ENCODE peak calls at places on chromosomes 12 and 14, in five cellular contexts. X is astrocyte of the cerebellum, U is fibroblast of the aortic adventitia, C is cardiac fibroblast, T is neural crest cell. A is an unnamed sample.

GRCh38 chr14:54440454-54440853 is 720 bp downstream of the CNIH1 start:
- DNase-seq in X (no peak), U (no peak), C (no peak), T (no peak), A (no peak)

GRCh38 chr12:90036641-90037040 is 328.0 kb upstream of the ATP2B1 start:
- DNase-seq in X (no peak), U (peak), C (peak), T (no peak), A (peak)

GRCh38 chr14:100221419-100222218 is 17.3 kb upstream of the YY1 start:
- DNase-seq in X (peak), U (peak), C (peak), T (peak), A (peak)

GRCh38 chr12:5872745-5873144 is 72.3 kb downstream of the ANO2 start:
- DNase-seq in X (no peak), U (no peak), C (no peak), T (no peak), A (no peak)

GRCh38 chr12:123267991-123268843 is 3.4 kb downstream of the CDK2AP1 start:
- DNase-seq in X (no peak), U (no peak), C (no peak), T (no peak), A (no peak)

GRCh38 chr12:66620703-66621102 is 58.2 kb downstream of the GRIP1 start:
- DNase-seq in X (no peak), U (no peak), C (no peak), T (no peak), A (no peak)

GRCh38 chr12:125882141-125882540 is 816.9 kb downstream of the AACS start:
- DNase-seq in X (no peak), U (no peak), C (no peak), T (no peak), A (no peak)

GRCh38 chr12:91400249-91400648 is 217.6 kb upstream of the DCN start:
- DNase-seq in X (no peak), U (no peak), C (peak), T (no peak), A (no peak)

GRCh38 chr14:53035336-53035735 is 84.5 kb upstream of the FERMT2 start:
- DNase-seq in X (no peak), U (no peak), C (no peak), T (no peak), A (no peak)

GRCh38 chr12:6367065-6367968 is 8.0 kb downstream of the SCNN1A start:
- DNase-seq in X (peak), U (peak), C (peak), T (no peak), A (peak)

GRCh38 chr12:87931764-87932163 is 97.4 kb downstream of the C12orf50 start:
- DNase-seq in X (no peak), U (peak), C (peak), T (no peak), A (no peak)

GRCh38 chr12:30874455-30875313 is 51.9 kb upstream of the TSPAN11 start:
- DNase-seq in X (no peak), U (no peak), C (no peak), T (no peak), A (no peak)
- TF ChIP-seq CTCF in X (no peak), U (no peak), C (no peak), T (no peak), A (no peak)

GRCh38 chr14:50955373-50956043 is 11.2 kb upstream of the PYGL start:
- DNase-seq in X (peak), U (peak), C (peak), T (no peak), A (peak)
- TF ChIP-seq CTCF in X (peak), U (peak), C (peak), T (peak), A (no peak)

GRCh38 chr14:79861111-79861510 is 350.2 kb downstream of the DIO2 start:
- DNase-seq in X (no peak), U (no peak), C (peak), T (no peak), A (no peak)
- TF ChIP-seq CTCF in X (no peak), U (no peak), C (no peak), T (no peak), A (no peak)

GRCh38 chr12:78392918-78393317 is 471.7 kb upstream of the SYT1 start:
- DNase-seq in X (peak), U (peak), C (peak), T (no peak), A (no peak)
- TF ChIP-seq CTCF in X (peak), U (peak), C (peak), T (peak), A (no peak)

A was measured in activated CD8-positive, alpha-beta T cell treated with anti-CD3 and anti-CD28 coated beads for 36 hours.